ENCODE peak calls at places on chromosomes 2 and 18, in eight cellular contexts. One of them, this sample, is unnamed.
A peak's percentile ranks its signal among the peaks of the same experiment; 100 is the strongest.

GRCh38 chr2:119517433-119517832 is 6.8 kb downstream of the SCTR start:
- DNase-seq in tibial artery: peak; percentile 37
- DNase-seq in IMR-90: peak; percentile 21
- DNase-seq in lower lobe of right lung: peak; percentile 86
- DNase-seq in fibroblast of lung: peak; percentile 29
- DNase-seq in HFF-Myc: no peak
- DNase-seq in GM12865: peak; percentile 67
- DNase-seq in astrocyte: peak; percentile 12
- DNase-seq in this sample: peak; percentile 1

GRCh38 chr18:63949068-63949737 is at the start of gene HMSD:
- DNase-seq in tibial artery: no peak
- DNase-seq in IMR-90: no peak
- DNase-seq in lower lobe of right lung: peak; percentile 80
- DNase-seq in fibroblast of lung: peak; percentile 45
- DNase-seq in HFF-Myc: no peak
- DNase-seq in GM12865: peak; percentile 91
- DNase-seq in astrocyte: peak; percentile 26
- DNase-seq in this sample: no peak

GRCh38 chr2:230932556-230933511 is 7.8 kb upstream of the GPR55 start:
- DNase-seq in tibial artery: peak; percentile 38
- DNase-seq in IMR-90: peak; percentile 28
- DNase-seq in lower lobe of right lung: peak; percentile 57
- DNase-seq in fibroblast of lung: no peak
- DNase-seq in HFF-Myc: no peak
- DNase-seq in GM12865: no peak
- DNase-seq in astrocyte: no peak
- DNase-seq in this sample: peak; percentile 45

GRCh38 chr18:74281639-74282358 is 10.0 kb downstream of the CYB5A start:
- DNase-seq in tibial artery: peak; percentile 74
- DNase-seq in IMR-90: no peak
- DNase-seq in lower lobe of right lung: no peak
- DNase-seq in fibroblast of lung: no peak
- DNase-seq in HFF-Myc: no peak
- DNase-seq in GM12865: no peak
- DNase-seq in astrocyte: no peak
- DNase-seq in this sample: no peak

GRCh38 chr2:121220995-121221394 is 64.0 kb downstream of the TFCP2L1 start:
- DNase-seq in tibial artery: no peak
- DNase-seq in IMR-90: no peak
- DNase-seq in lower lobe of right lung: no peak
- DNase-seq in fibroblast of lung: peak; percentile 7
- DNase-seq in HFF-Myc: no peak
- DNase-seq in GM12865: no peak
- DNase-seq in astrocyte: no peak
- DNase-seq in this sample: no peak

GRCh38 chr2:199606193-199606780 is 148.5 kb upstream of the SATB2 start:
- DNase-seq in tibial artery: no peak
- DNase-seq in IMR-90: no peak
- DNase-seq in lower lobe of right lung: no peak
- DNase-seq in fibroblast of lung: no peak
- DNase-seq in HFF-Myc: no peak
- DNase-seq in GM12865: no peak
- DNase-seq in astrocyte: no peak
- DNase-seq in this sample: no peak

GRCh38 chr18:12011962-12012549 is 30.7 kb downstream of the IMPA2 start:
- DNase-seq in tibial artery: no peak
- DNase-seq in IMR-90: peak; percentile 58
- DNase-seq in lower lobe of right lung: peak; percentile 60
- DNase-seq in fibroblast of lung: peak; percentile 26
- DNase-seq in HFF-Myc: no peak
- DNase-seq in GM12865: no peak
- DNase-seq in astrocyte: no peak
- DNase-seq in this sample: no peak

GRCh38 chr2:3785220-3785889 is 82.0 kb downstream of the DCDC2C start:
- DNase-seq in tibial artery: no peak
- DNase-seq in IMR-90: peak; percentile 74
- DNase-seq in lower lobe of right lung: no peak
- DNase-seq in fibroblast of lung: peak; percentile 1
- DNase-seq in HFF-Myc: peak; percentile 15
- DNase-seq in GM12865: no peak
- DNase-seq in astrocyte: no peak
- DNase-seq in this sample: peak; percentile 47

GRCh38 chr2:238955648-238956531 is 108.0 kb downstream of the TWIST2 start:
- DNase-seq in tibial artery: no peak
- DNase-seq in IMR-90: peak; percentile 67
- DNase-seq in lower lobe of right lung: no peak
- DNase-seq in fibroblast of lung: peak; percentile 79
- DNase-seq in HFF-Myc: no peak
- DNase-seq in GM12865: no peak
- DNase-seq in astrocyte: peak; percentile 80
- DNase-seq in this sample: no peak

GRCh38 chr2:234881413-234882241 is 70.2 kb upstream of the SH3BP4 start:
- DNase-seq in tibial artery: peak; percentile 80
- DNase-seq in IMR-90: peak; percentile 97
- DNase-seq in lower lobe of right lung: peak; percentile 85
- DNase-seq in fibroblast of lung: peak; percentile 89
- DNase-seq in HFF-Myc: peak; percentile 79
- DNase-seq in GM12865: peak; percentile 42
- DNase-seq in astrocyte: peak; percentile 85
- DNase-seq in this sample: no peak

GRCh38 chr18:43588838-43589237 is 311.5 kb upstream of the SYT4 start:
- DNase-seq in tibial artery: no peak
- DNase-seq in IMR-90: no peak
- DNase-seq in lower lobe of right lung: no peak
- DNase-seq in fibroblast of lung: no peak
- DNase-seq in HFF-Myc: no peak
- DNase-seq in GM12865: no peak
- DNase-seq in astrocyte: no peak
- DNase-seq in this sample: no peak

GRCh38 chr2:224085811-224086210 is 46.7 kb upstream of the SERPINE2 start:
- DNase-seq in tibial artery: no peak
- DNase-seq in IMR-90: no peak
- DNase-seq in lower lobe of right lung: no peak
- DNase-seq in fibroblast of lung: peak; percentile 26
- DNase-seq in HFF-Myc: no peak
- DNase-seq in GM12865: no peak
- DNase-seq in astrocyte: no peak
- DNase-seq in this sample: no peak
- H3K4me3 ChIP-seq in tibial artery: no peak overlapping the region
- H3K4me3 ChIP-seq in IMR-90: no peak overlapping the region
- H3K4me3 ChIP-seq in lower lobe of right lung: no peak overlapping the region
- H3K4me3 ChIP-seq in fibroblast of lung: no peak overlapping the region
- H3K4me3 ChIP-seq in HFF-Myc: no peak overlapping the region
- H3K4me3 ChIP-seq in GM12865: no peak overlapping the region
- H3K4me3 ChIP-seq in astrocyte: no peak overlapping the region
- H3K4me3 ChIP-seq in this sample: no peak overlapping the region

GRCh38 chr2:143176606-143177005 is 47.4 kb downstream of the ARHGAP15 start:
- DNase-seq in tibial artery: no peak
- DNase-seq in IMR-90: no peak
- DNase-seq in lower lobe of right lung: no peak
- DNase-seq in fibroblast of lung: no peak
- DNase-seq in HFF-Myc: no peak
- DNase-seq in GM12865: peak; percentile 15
- DNase-seq in astrocyte: no peak
- DNase-seq in this sample: no peak
- H3K4me3 ChIP-seq in tibial artery: no peak overlapping the region
- H3K4me3 ChIP-seq in IMR-90: no peak overlapping the region
- H3K4me3 ChIP-seq in lower lobe of right lung: peak overlapping the region; percentile 25
- H3K4me3 ChIP-seq in fibroblast of lung: peak overlapping the region; percentile 54
- H3K4me3 ChIP-seq in HFF-Myc: no peak overlapping the region
- H3K4me3 ChIP-seq in GM12865: peak overlapping the region; percentile 40
- H3K4me3 ChIP-seq in astrocyte: no peak overlapping the region
- H3K4me3 ChIP-seq in this sample: no peak overlapping the region

DNA sequence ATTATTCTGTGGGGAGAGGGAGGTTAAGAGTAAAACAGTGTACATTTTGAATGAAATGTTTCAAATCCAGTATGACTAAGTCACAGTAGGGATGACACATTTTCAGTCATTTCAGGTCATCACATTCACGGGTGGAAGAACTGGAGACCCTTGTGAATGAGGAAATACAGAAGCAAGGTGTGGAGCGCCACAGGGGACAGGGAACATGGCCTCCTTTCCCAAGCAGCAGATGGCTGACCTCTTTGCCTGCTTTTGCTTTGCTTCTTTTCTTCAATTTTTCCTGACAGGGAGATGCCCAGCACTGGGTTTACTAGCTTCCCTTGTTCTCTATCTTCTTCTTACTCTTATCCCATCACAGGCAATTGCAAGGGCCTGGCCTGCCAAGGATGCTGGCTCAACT is 278.9 kb upstream of the DLGAP1 start:
- DNase-seq in tibial artery: no peak
- DNase-seq in IMR-90: no peak
- DNase-seq in lower lobe of right lung: no peak
- DNase-seq in fibroblast of lung: no peak
- DNase-seq in HFF-Myc: no peak
- DNase-seq in GM12865: no peak
- DNase-seq in astrocyte: no peak
- DNase-seq in this sample: no peak
- H3K4me3 ChIP-seq in tibial artery: no peak overlapping the region
- H3K4me3 ChIP-seq in IMR-90: no peak overlapping the region
- H3K4me3 ChIP-seq in lower lobe of right lung: no peak overlapping the region
- H3K4me3 ChIP-seq in fibroblast of lung: no peak overlapping the region
- H3K4me3 ChIP-seq in HFF-Myc: no peak overlapping the region
- H3K4me3 ChIP-seq in GM12865: no peak overlapping the region
- H3K4me3 ChIP-seq in astrocyte: no peak overlapping the region
- H3K4me3 ChIP-seq in this sample: no peak overlapping the region

DNA sequence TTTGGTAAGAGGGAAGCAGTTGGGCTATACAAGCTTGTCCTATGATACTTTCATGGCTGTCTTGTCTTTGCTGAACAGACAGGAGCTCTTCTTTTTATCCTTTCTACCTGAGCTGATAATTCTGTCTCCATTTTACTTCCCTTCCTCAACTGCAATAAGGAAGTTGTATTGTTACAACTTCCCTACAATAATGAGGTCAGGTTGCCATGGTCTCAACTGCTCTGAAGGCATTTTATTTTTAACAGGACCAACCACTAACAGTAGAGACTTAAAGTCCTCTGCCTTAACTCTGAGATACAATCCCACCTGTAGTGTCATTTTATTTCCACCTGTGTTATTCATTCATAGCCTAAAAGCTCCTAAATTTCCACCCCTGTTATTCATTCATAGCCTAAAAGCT is 118.6 kb upstream of the PGAP1 start:
- DNase-seq in tibial artery: no peak
- DNase-seq in IMR-90: no peak
- DNase-seq in lower lobe of right lung: no peak
- DNase-seq in fibroblast of lung: no peak
- DNase-seq in HFF-Myc: no peak
- DNase-seq in GM12865: no peak
- DNase-seq in astrocyte: no peak
- DNase-seq in this sample: no peak
- H3K4me3 ChIP-seq in tibial artery: no peak overlapping the region
- H3K4me3 ChIP-seq in IMR-90: no peak overlapping the region
- H3K4me3 ChIP-seq in lower lobe of right lung: no peak overlapping the region
- H3K4me3 ChIP-seq in fibroblast of lung: no peak overlapping the region
- H3K4me3 ChIP-seq in HFF-Myc: no peak overlapping the region
- H3K4me3 ChIP-seq in GM12865: no peak overlapping the region
- H3K4me3 ChIP-seq in astrocyte: no peak overlapping the region
- H3K4me3 ChIP-seq in this sample: no peak overlapping the region

GRCh38 chr2:105646423-105647076 is 98.2 kb upstream of the NCK2 start:
- DNase-seq in tibial artery: no peak
- DNase-seq in IMR-90: no peak
- DNase-seq in lower lobe of right lung: no peak
- DNase-seq in fibroblast of lung: no peak
- DNase-seq in HFF-Myc: no peak
- DNase-seq in GM12865: no peak
- DNase-seq in astrocyte: no peak
- DNase-seq in this sample: no peak

GRCh38 chr2:105643405-105644173 is 101.1 kb upstream of the NCK2 start:
- DNase-seq in tibial artery: no peak
- DNase-seq in IMR-90: no peak
- DNase-seq in lower lobe of right lung: no peak
- DNase-seq in fibroblast of lung: no peak
- DNase-seq in HFF-Myc: no peak
- DNase-seq in GM12865: no peak
- DNase-seq in astrocyte: no peak
- DNase-seq in this sample: no peak

GRCh38 chr2:105645031-105645940 is 99.4 kb upstream of the NCK2 start:
- DNase-seq in tibial artery: no peak
- DNase-seq in IMR-90: no peak
- DNase-seq in lower lobe of right lung: no peak
- DNase-seq in fibroblast of lung: no peak
- DNase-seq in HFF-Myc: no peak
- DNase-seq in GM12865: no peak
- DNase-seq in astrocyte: no peak
- DNase-seq in this sample: no peak

GRCh38 chr2:105645971-105646370 is 98.7 kb upstream of the NCK2 start:
- DNase-seq in tibial artery: no peak
- DNase-seq in IMR-90: no peak
- DNase-seq in lower lobe of right lung: no peak
- DNase-seq in fibroblast of lung: no peak
- DNase-seq in HFF-Myc: no peak
- DNase-seq in GM12865: no peak
- DNase-seq in astrocyte: no peak
- DNase-seq in this sample: no peak

DNA sequence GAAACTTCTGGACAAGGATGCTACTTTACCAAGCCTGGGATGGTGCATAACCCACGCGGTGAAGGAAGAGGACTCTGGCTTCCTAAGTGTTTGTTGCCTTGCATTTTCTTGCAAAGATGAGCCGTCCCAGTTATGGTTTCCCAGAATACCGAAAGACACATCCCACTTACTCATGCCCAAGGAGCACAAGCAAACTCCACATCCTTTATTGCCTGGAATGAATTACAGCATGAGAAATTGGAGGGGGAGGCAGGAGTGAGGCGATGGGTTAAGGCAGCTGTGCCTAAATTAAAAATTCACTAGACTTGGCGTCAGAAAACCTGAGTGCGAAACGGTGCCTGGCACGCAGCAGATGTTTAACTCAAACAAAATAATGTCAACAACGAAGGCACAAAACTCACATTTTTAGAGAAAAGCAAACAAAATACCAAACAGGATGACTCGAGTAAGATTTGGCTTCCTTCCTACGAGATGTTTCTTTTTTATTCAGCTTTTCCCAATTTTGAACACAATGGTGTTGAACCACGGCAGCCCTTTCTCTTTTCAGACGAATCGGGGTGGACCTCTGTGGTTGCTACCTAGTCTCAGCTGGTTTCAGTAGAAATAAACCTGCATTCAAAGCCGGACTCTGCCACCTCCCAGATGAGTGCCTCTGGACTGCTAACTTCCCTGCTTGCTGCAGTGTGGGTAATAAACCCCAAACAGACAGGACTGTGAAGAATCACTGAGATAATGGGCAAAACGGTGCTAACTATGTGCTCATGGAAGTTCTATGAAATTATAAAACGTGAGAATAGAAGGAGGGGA is 100.3 kb upstream of the NCK2 start:
- DNase-seq in tibial artery: no peak
- DNase-seq in IMR-90: no peak
- DNase-seq in lower lobe of right lung: no peak
- DNase-seq in fibroblast of lung: peak; percentile 19
- DNase-seq in HFF-Myc: no peak
- DNase-seq in GM12865: no peak
- DNase-seq in astrocyte: peak; percentile 14
- DNase-seq in this sample: no peak
- H3K4me3 ChIP-seq in tibial artery: no peak overlapping the region
- H3K4me3 ChIP-seq in IMR-90: no peak overlapping the region
- H3K4me3 ChIP-seq in lower lobe of right lung: no peak overlapping the region
- H3K4me3 ChIP-seq in fibroblast of lung: no peak overlapping the region
- H3K4me3 ChIP-seq in HFF-Myc: no peak overlapping the region
- H3K4me3 ChIP-seq in GM12865: no peak overlapping the region
- H3K4me3 ChIP-seq in astrocyte: no peak overlapping the region
- H3K4me3 ChIP-seq in this sample: no peak overlapping the region

GRCh38 chr2:189501487-189501886 is 60.2 kb downstream of the WDR75 start:
- DNase-seq in tibial artery: no peak
- DNase-seq in IMR-90: no peak
- DNase-seq in lower lobe of right lung: no peak
- DNase-seq in fibroblast of lung: no peak
- DNase-seq in HFF-Myc: no peak
- DNase-seq in GM12865: no peak
- DNase-seq in astrocyte: no peak
- DNase-seq in this sample: no peak
- H3K4me3 ChIP-seq in tibial artery: no peak overlapping the region
- H3K4me3 ChIP-seq in IMR-90: no peak overlapping the region
- H3K4me3 ChIP-seq in lower lobe of right lung: no peak overlapping the region
- H3K4me3 ChIP-seq in fibroblast of lung: no peak overlapping the region
- H3K4me3 ChIP-seq in HFF-Myc: no peak overlapping the region
- H3K4me3 ChIP-seq in GM12865: no peak overlapping the region
- H3K4me3 ChIP-seq in astrocyte: no peak overlapping the region
- H3K4me3 ChIP-seq in this sample: no peak overlapping the region

This sample was measured in skeletal muscle cell.